ENCODE peak calls at places on chromosomes 13 and 19, in six cellular contexts. D, S, R, H, L and C are unnamed samples.

GRCh38 chr19:2237051-2237868 is 636 bp downstream of the SF3A2 start:
- DNase-seq in D (no peak), S (no peak), R (no peak), H (no peak), L (no peak), C (no peak)

GRCh38 chr19:33157906-33158305 is 26.0 kb downstream of the WDR88 start:
- DNase-seq in D (peak; percentile 51), S (no peak), R (no peak), H (no peak), L (no peak), C (no peak)

GRCh38 chr19:1000591-1001537 is 645 bp downstream of the GRIN3B start:
- DNase-seq in D (no peak), S (no peak), R (no peak), H (no peak), L (no peak), C (no peak)

GRCh38 chr13:62038214-62038613 is 622.6 kb upstream of the PCDH20 start:
- DNase-seq in D (peak; percentile 37), S (no peak), R (no peak), H (no peak), L (no peak), C (no peak)

GRCh38 chr13:104014803-104015645 is 948.8 kb upstream of the SLC10A2 start:
- DNase-seq in D (no peak), S (peak; percentile 39), R (peak; percentile 85), H (no peak), L (no peak), C (no peak)

GRCh38 chr19:10756371-10756770 is 38.5 kb downstream of the DNM2 start:
- DNase-seq in D (no peak), S (no peak), R (no peak), H (no peak), L (no peak), C (no peak)

GRCh38 chr19:8505680-8506401 is 3.4 kb upstream of the PRAM1 start:
- DNase-seq in D (peak; percentile 93), S (peak; percentile 49), R (peak; percentile 24), H (peak; percentile 82), L (peak; percentile 64), C (peak; percentile 48)

GRCh38 chr13:106477303-106477702 is 58.2 kb downstream of the EFNB2 start:
- DNase-seq in D (no peak), S (no peak), R (no peak), H (no peak), L (no peak), C (no peak)

GRCh38 chr19:855566-856120 is 3.5 kb downstream of the ELANE start:
- DNase-seq in D (no peak), S (no peak), R (no peak), H (no peak), L (no peak), C (no peak)

GRCh38 chr19:47099576-47100050 is 14.0 kb downstream of the ZC3H4 start:
- DNase-seq in D (peak; percentile 28), S (no peak), R (no peak), H (peak; percentile 17), L (no peak), C (no peak)

GRCh38 chr13:76148926-76149325 is 512.8 kb downstream of the LMO7 start:
- DNase-seq in D (no peak), S (peak; percentile 93), R (peak; percentile 7), H (no peak), L (no peak), C (peak; percentile 88)

GRCh38 chr13:91353494-91353893 is 6.0 kb downstream of the MIR17HG start:
- DNase-seq in D (no peak), S (no peak), R (no peak), H (no peak), L (no peak), C (no peak)

GRCh38 chr13:100887729-100888151 is 213.1 kb upstream of the TMTC4 start:
- DNase-seq in D (peak; percentile 56), S (peak; percentile 82), R (peak; percentile 88), H (no peak), L (no peak), C (peak; percentile 92)

GRCh38 chr19:7973883-7974282 is 30.4 kb upstream of the TIMM44 start:
- DNase-seq in D (no peak), S (no peak), R (no peak), H (peak; percentile 58), L (no peak), C (no peak)

GRCh38 chr19:10290439-10290875 is 705 bp downstream of the ICAM5 start:
- DNase-seq in D (peak; percentile 62), S (peak; percentile 7), R (no peak), H (no peak), L (no peak), C (peak; percentile 47)

GRCh38 chr13:20359335-20359734 is 127.2 kb upstream of the GJB6 start:
- DNase-seq in D (peak; percentile 80), S (peak; percentile 99), R (peak; percentile 98), H (no peak), L (no peak), C (peak; percentile 83)

GRCh38 chr13:113468461-113469147 is 15.3 kb upstream of the ADPRHL1 start:
- DNase-seq in D (no peak), S (no peak), R (no peak), H (no peak), L (no peak), C (no peak)

GRCh38 chr13:46716821-46717220 is 80.1 kb downstream of the ESD start:
- DNase-seq in D (no peak), S (no peak), R (no peak), H (no peak), L (no peak), C (no peak)

GRCh38 chr19:34556500-34556899 is 74.9 kb downstream of the WTIP start:
- DNase-seq in D (peak; percentile 45), S (no peak), R (no peak), H (no peak), L (no peak), C (peak; percentile 9)